ENCODE peak calls at places on chromosomes 13 and 19, in five cellular contexts. G is HCT116, Z is SK-N-SH, M is K562, Y is Panc1. C is an unnamed sample.

GRCh38 chr13:97889803-97890202 is 63.7 kb upstream of the IPO5 start:
- DNase-seq in G (no peak), Z (no peak), M (peak; percentile 7), Y (no peak), C (no peak)

GRCh38 chr13:49374585-49375290 is 69.1 kb downstream of the CAB39L start:
- DNase-seq in G (no peak), Z (no peak), M (peak; percentile 17), Y (peak; percentile 15), C (no peak)

GRCh38 chr19:7251502-7251901 is 42.7 kb downstream of the INSR start:
- DNase-seq in G (no peak), Z (no peak), M (no peak), Y (no peak), C (no peak)

GRCh38 chr13:113400621-113401451 is 36.9 kb upstream of the GRTP1 start:
- DNase-seq in G (no peak), Z (no peak), M (no peak), Y (no peak), C (no peak)

GRCh38 chr13:80040219-80040976 is 300.5 kb downstream of the SPRY2 start:
- DNase-seq in G (peak; percentile 68), Z (no peak), M (no peak), Y (peak; percentile 87), C (no peak)

GRCh38 chr19:51326216-51327065 is 15.0 kb downstream of the IGLON5 start:
- DNase-seq in G (no peak), Z (no peak), M (no peak), Y (no peak), C (no peak)

GRCh38 chr19:16118489-16119033 is 6.9 kb downstream of the RAB8A start:
- DNase-seq in G (no peak), Z (no peak), M (no peak), Y (no peak), C (no peak)

GRCh38 chr13:27425151-27425917 is 915 bp downstream of the GTF3A start:
- DNase-seq in G (no peak), Z (no peak), M (peak; percentile 8), Y (no peak), C (no peak)

GRCh38 chr13:30114586-30115256 is 192.6 kb downstream of the KATNAL1 start:
- DNase-seq in G (peak; percentile 72), Z (peak; percentile 90), M (peak; percentile 78), Y (peak; percentile 17), C (peak; percentile 93)

GRCh38 chr13:99969934-99970760 is 1.4 kb downstream of the ZIC5 start:
- DNase-seq in G (peak; percentile 66), Z (no peak), M (peak; percentile 91), Y (no peak), C (peak; percentile 84)

GRCh38 chr13:64871742-64872141 is 2358.4 kb downstream of the PCDH9 start:
- DNase-seq in G (no peak), Z (no peak), M (no peak), Y (no peak), C (no peak)

GRCh38 chr19:3409346-3410064 is 43.1 kb downstream of the NFIC start:
- DNase-seq in G (no peak), Z (peak; percentile 50), M (no peak), Y (no peak), C (no peak)

GRCh38 chr13:86174632-86175031 is 375.4 kb upstream of the SLITRK6 start:
- DNase-seq in G (no peak), Z (no peak), M (no peak), Y (no peak), C (peak; percentile 13)

GRCh38 chr13:42048625-42049453 is at the start of gene DGKH:
- DNase-seq in G (peak; percentile 33), Z (peak; percentile 95), M (peak; percentile 88), Y (no peak), C (peak; percentile 70)

GRCh38 chr19:6740589-6741348 is 1.3 kb downstream of the TRIP10 start:
- DNase-seq in G (no peak), Z (peak; percentile 81), M (peak; percentile 42), Y (no peak), C (peak; percentile 86)

GRCh38 chr13:24923305-24923640 is 159.3 kb downstream of the RNF17 start:
- DNase-seq in G (no peak), Z (peak; percentile 39), M (peak; percentile 13), Y (no peak), C (no peak)

GRCh38 chr19:44685877-44686276 is 13.1 kb upstream of the CEACAM16 start:
- DNase-seq in G (no peak), Z (no peak), M (no peak), Y (no peak), C (no peak)

GRCh38 chr19:12733369-12733896 is 1.1 kb downstream of the TRIR start:
- DNase-seq in G (no peak), Z (peak; percentile 76), M (peak; percentile 71), Y (no peak), C (peak; percentile 54)

GRCh38 chr13:99220199-99220931 is 19.7 kb downstream of the UBAC2 start:
- DNase-seq in G (no peak), Z (no peak), M (no peak), Y (no peak), C (no peak)

GRCh38 chr13:54091884-54092283 is 1063.3 kb downstream of the OLFM4 start:
- DNase-seq in G (no peak), Z (no peak), M (no peak), Y (no peak), C (no peak)

GRCh38 chr13:33940256-33940655 is 122.3 kb downstream of the RFC3 start:
- DNase-seq in G (no peak), Z (no peak), M (no peak), Y (no peak), C (no peak)

GRCh38 chr13:107678075-107678689 is 537.2 kb downstream of the LIG4 start:
- DNase-seq in G (no peak), Z (peak; percentile 3), M (no peak), Y (no peak), C (peak; percentile 39)

GRCh38 chr19:12695997-12696365 is 450 bp downstream of the FBXW9 start:
- DNase-seq in G (no peak), Z (peak; percentile 59), M (no peak), Y (no peak), C (no peak)

GRCh38 chr13:45402641-45403040 is 15.5 kb downstream of the SLC25A30 start:
- DNase-seq in G (no peak), Z (no peak), M (no peak), Y (no peak), C (no peak)

GRCh38 chr13:78604782-78605611 is 1.6 kb upstream of the POU4F1 start:
- DNase-seq in G (no peak), Z (peak; percentile 59), M (peak; percentile 53), Y (no peak), C (peak; percentile 79)

GRCh38 chr19:12843999-12844732 is 5.9 kb downstream of the MAST1 start:
- DNase-seq in G (no peak), Z (no peak), M (no peak), Y (no peak), C (no peak)

GRCh38 chr13:33252103-33252502 is 33.5 kb downstream of the STARD13 start:
- DNase-seq in G (no peak), Z (no peak), M (no peak), Y (no peak), C (no peak)

GRCh38 chr13:34201050-34201913 is 383.3 kb downstream of the RFC3 start:
- DNase-seq in G (no peak), Z (no peak), M (no peak), Y (no peak), C (no peak)

GRCh38 chr19:7373862-7374261 is 25.1 kb downstream of the ARHGEF18 start:
- DNase-seq in G (peak; percentile 62), Z (no peak), M (peak; percentile 36), Y (no peak), C (no peak)

GRCh38 chr19:6017576-6017975 is 39.6 kb upstream of the RANBP3 start:
- DNase-seq in G (no peak), Z (peak; percentile 25), M (no peak), Y (no peak), C (no peak)

GRCh38 chr13:34931572-34931971 is 10.5 kb upstream of the NBEA start:
- DNase-seq in G (peak; percentile 13), Z (no peak), M (no peak), Y (no peak), C (no peak)

DNA sequence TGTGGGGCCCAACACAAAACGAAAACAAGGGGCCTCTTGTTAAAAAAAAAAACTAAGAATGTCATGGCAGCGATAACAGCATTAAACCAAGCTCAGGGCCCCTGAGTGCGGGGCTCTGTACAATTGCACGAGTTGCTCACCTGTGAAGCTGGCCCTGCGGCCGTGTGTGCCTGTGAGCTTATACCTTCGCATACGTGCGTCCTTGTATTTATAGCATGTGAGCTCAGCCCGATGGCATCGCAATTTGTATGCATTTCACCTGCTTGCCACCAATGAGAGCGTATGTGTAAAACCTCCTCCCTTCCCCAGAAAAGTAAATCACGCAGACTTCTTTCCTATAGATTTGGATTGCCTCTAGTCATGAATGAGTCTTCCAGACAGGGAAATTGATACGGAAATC is 17.1 kb downstream of the HNRNPM start:
- DNase-seq in G (no peak), Z (no peak), M (no peak), Y (no peak), C (no peak)
- H3K36me3 ChIP-seq in G (peaks cover 38% of the 10 kb centered on the region), Z (peaks cover 70% of the 10 kb centered on the region), M (peaks cover 99% of the 10 kb centered on the region), Y (peaks cover 33% of the 10 kb centered on the region), C (peaks cover 42% of the 10 kb centered on the region)

GRCh38 chr13:73251866-73252265 is 193.1 kb downstream of the KLF5 start:
- DNase-seq in G (no peak), Z (no peak), M (no peak), Y (no peak), C (no peak)
- TF ChIP-seq REST in G (no peak), Z (no peak), M (no peak), Y (no peak), C (no peak)

DNA sequence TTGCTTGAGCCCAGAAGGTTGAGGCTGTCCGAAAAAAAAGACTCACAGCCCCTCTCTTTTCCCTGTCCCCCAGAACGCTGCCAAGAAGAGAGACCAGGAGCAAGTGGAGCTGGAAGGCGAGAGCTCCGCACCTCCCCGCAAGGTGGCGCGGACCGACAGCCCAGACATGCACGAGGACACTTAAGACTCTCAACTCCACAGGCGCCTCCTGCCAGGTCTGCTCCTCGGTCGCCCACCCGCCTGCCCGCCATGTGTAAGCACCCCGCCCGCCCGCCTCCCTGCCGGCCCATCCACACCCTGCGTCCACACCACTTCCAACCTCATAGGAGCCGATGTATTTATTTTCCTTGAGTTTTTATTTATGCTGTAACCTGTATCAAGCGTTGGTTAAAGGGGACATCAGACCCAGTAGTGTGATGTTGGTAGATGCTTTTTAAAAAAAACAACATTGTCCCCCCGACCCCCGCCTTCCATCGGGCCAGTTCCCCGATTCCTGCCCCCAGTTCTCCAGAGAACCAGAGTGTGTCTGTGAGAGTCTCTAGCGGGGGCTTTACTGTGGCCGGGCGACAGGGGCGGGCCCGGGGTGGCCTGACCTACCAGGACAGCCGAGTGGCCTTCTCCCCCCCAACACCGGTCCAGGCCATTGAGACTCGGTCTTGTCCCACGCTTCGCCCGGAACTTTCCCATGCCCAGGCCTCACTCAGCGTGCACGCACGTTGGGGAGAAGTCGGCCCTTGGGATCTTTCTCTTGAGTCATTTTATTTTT is 10.3 kb downstream of the DDA1 start:
- DNase-seq in G (no peak), Z (no peak), M (no peak), Y (no peak), C (no peak)
- H3K36me3 ChIP-seq in G (peaks cover 18% of the 10 kb centered on the region), Z (peaks cover 46% of the 10 kb centered on the region), M (peaks cover 56% of the 10 kb centered on the region), Y (no peaks in the 10 kb centered on the region), C (peaks cover 13% of the 10 kb centered on the region)

GRCh38 chr13:72849571-72849970 is 67.6 kb downstream of the PIBF1 start:
- DNase-seq in G (no peak), Z (no peak), M (no peak), Y (no peak), C (no peak)
- TF ChIP-seq REST in G (no peak), Z (no peak), M (no peak), Y (no peak), C (no peak)

GRCh38 chr19:52880895-52881389 is 16.5 kb downstream of the ZNF320 start:
- DNase-seq in G (no peak), Z (no peak), M (no peak), Y (no peak), C (no peak)
- H3K36me3 ChIP-seq in G (peaks cover 7% of the 10 kb centered on the region), Z (peaks cover 33% of the 10 kb centered on the region), M (peaks cover 68% of the 10 kb centered on the region), Y (peaks cover 8% of the 10 kb centered on the region), C (peaks cover 56% of the 10 kb centered on the region)

C was measured in GM23338.